ENCODE peak calls at places on chromosomes 6 and 20, in seven cellular contexts. One of them, this sample, is unnamed.

GRCh38 chr6:8391934-8392333 is 43.4 kb downstream of the SLC35B3 start:
- DNase-seq in IMR-90: no peak
- DNase-seq in Panc1: no peak
- DNase-seq in SJSA1: no peak
- DNase-seq in tibial nerve: no peak
- DNase-seq in heart right ventricle: no peak
- DNase-seq in upper lobe of left lung: no peak
- DNase-seq in this sample: no peak

GRCh38 chr6:51959744-51960383 is 127.5 kb downstream of the PKHD1 start:
- DNase-seq in heart right ventricle: peak; percentile 31
- DNase-seq in upper lobe of left lung: peak; percentile 60
- DNase-seq in IMR-90: peak; percentile 59
- DNase-seq in Panc1: peak; percentile 58
- DNase-seq in tibial nerve: peak; percentile 87
- DNase-seq in SJSA1: peak; percentile 25
- DNase-seq in this sample: no peak

GRCh38 chr6:42984924-42985475 is 630 bp downstream of the PPP2R5D start:
- DNase-seq in upper lobe of left lung: no peak
- DNase-seq in IMR-90: no peak
- DNase-seq in tibial nerve: no peak
- DNase-seq in heart right ventricle: no peak
- DNase-seq in Panc1: no peak
- DNase-seq in SJSA1: peak; percentile 26
- DNase-seq in this sample: no peak

GRCh38 chr20:6178537-6178936 is 55.7 kb upstream of the FERMT1 start:
- DNase-seq in tibial nerve: peak; percentile 24
- DNase-seq in SJSA1: no peak
- DNase-seq in upper lobe of left lung: no peak
- DNase-seq in Panc1: peak; percentile 17
- DNase-seq in heart right ventricle: peak; percentile 8
- DNase-seq in IMR-90: peak; percentile 51
- DNase-seq in this sample: no peak

GRCh38 chr20:21981607-21982344 is 276.3 kb downstream of the PAX1 start:
- DNase-seq in upper lobe of left lung: no peak
- DNase-seq in tibial nerve: peak; percentile 31
- DNase-seq in SJSA1: no peak
- DNase-seq in IMR-90: no peak
- DNase-seq in heart right ventricle: peak; percentile 12
- DNase-seq in Panc1: no peak
- DNase-seq in this sample: no peak

GRCh38 chr6:90294989-90295853 is 1.4 kb downstream of the BACH2 start:
- DNase-seq in Panc1: no peak
- DNase-seq in IMR-90: peak; percentile 43
- DNase-seq in upper lobe of left lung: peak; percentile 27
- DNase-seq in tibial nerve: no peak
- DNase-seq in SJSA1: peak; percentile 78
- DNase-seq in heart right ventricle: peak; percentile 42
- DNase-seq in this sample: peak; percentile 46

GRCh38 chr6:127477648-127478047 is 18.5 kb upstream of the KIAA0408 start:
- DNase-seq in tibial nerve: no peak
- DNase-seq in heart right ventricle: no peak
- DNase-seq in upper lobe of left lung: no peak
- DNase-seq in SJSA1: no peak
- DNase-seq in Panc1: no peak
- DNase-seq in IMR-90: no peak
- DNase-seq in this sample: no peak

GRCh38 chr20:688809-689208 is 13.2 kb upstream of the SCRT2 start:
- DNase-seq in tibial nerve: no peak
- DNase-seq in SJSA1: no peak
- DNase-seq in IMR-90: peak; percentile 2
- DNase-seq in heart right ventricle: no peak
- DNase-seq in Panc1: no peak
- DNase-seq in upper lobe of left lung: no peak
- DNase-seq in this sample: no peak

GRCh38 chr6:32190054-32190945 is at the start of gene PBX2:
- DNase-seq in Panc1: no peak
- DNase-seq in IMR-90: peak; percentile 89
- DNase-seq in upper lobe of left lung: peak; percentile 95
- DNase-seq in SJSA1: peak; percentile 81
- DNase-seq in heart right ventricle: peak; percentile 98
- DNase-seq in tibial nerve: peak; percentile 97
- DNase-seq in this sample: peak; percentile 65

GRCh38 chr6:154448448-154449096 is 61.9 kb downstream of the CNKSR3 start:
- DNase-seq in Panc1: no peak
- DNase-seq in IMR-90: peak; percentile 93
- DNase-seq in heart right ventricle: peak; percentile 60
- DNase-seq in tibial nerve: no peak
- DNase-seq in upper lobe of left lung: no peak
- DNase-seq in SJSA1: peak; percentile 93
- DNase-seq in this sample: no peak

GRCh38 chr20:48716086-48716485 is 111.7 kb downstream of the PREX1 start:
- DNase-seq in heart right ventricle: no peak
- DNase-seq in tibial nerve: no peak
- DNase-seq in IMR-90: no peak
- DNase-seq in upper lobe of left lung: peak; percentile 38
- DNase-seq in Panc1: no peak
- DNase-seq in SJSA1: no peak
- DNase-seq in this sample: peak; percentile 18

GRCh38 chr6:37783831-37784584 is 35.5 kb upstream of the ZFAND3 start:
- DNase-seq in IMR-90: no peak
- DNase-seq in Panc1: no peak
- DNase-seq in heart right ventricle: no peak
- DNase-seq in SJSA1: no peak
- DNase-seq in tibial nerve: peak; percentile 36
- DNase-seq in upper lobe of left lung: peak; percentile 34
- DNase-seq in this sample: no peak

GRCh38 chr20:19817017-19817416 is 59.0 kb downstream of the RIN2 start:
- DNase-seq in tibial nerve: no peak
- DNase-seq in Panc1: no peak
- DNase-seq in IMR-90: peak; percentile 98
- DNase-seq in heart right ventricle: peak; percentile 81
- DNase-seq in SJSA1: peak; percentile 82
- DNase-seq in upper lobe of left lung: no peak
- DNase-seq in this sample: no peak

GRCh38 chr20:38214256-38214870 is 46.2 kb downstream of the KIAA1755 start:
- DNase-seq in SJSA1: no peak
- DNase-seq in IMR-90: no peak
- DNase-seq in heart right ventricle: no peak
- DNase-seq in Panc1: no peak
- DNase-seq in upper lobe of left lung: no peak
- DNase-seq in tibial nerve: no peak
- DNase-seq in this sample: no peak

GRCh38 chr6:155273438-155273837 is 9.6 kb downstream of the CLDN20 start:
- DNase-seq in IMR-90: peak; percentile 93
- DNase-seq in heart right ventricle: no peak
- DNase-seq in SJSA1: peak; percentile 88
- DNase-seq in tibial nerve: no peak
- DNase-seq in Panc1: no peak
- DNase-seq in upper lobe of left lung: no peak
- DNase-seq in this sample: no peak

GRCh38 chr6:158046201-158047119 is 64.8 kb downstream of the SYNJ2 start:
- DNase-seq in Panc1: no peak
- DNase-seq in SJSA1: no peak
- DNase-seq in upper lobe of left lung: no peak
- DNase-seq in heart right ventricle: no peak
- DNase-seq in tibial nerve: no peak
- DNase-seq in IMR-90: no peak
- DNase-seq in this sample: no peak

DNA sequence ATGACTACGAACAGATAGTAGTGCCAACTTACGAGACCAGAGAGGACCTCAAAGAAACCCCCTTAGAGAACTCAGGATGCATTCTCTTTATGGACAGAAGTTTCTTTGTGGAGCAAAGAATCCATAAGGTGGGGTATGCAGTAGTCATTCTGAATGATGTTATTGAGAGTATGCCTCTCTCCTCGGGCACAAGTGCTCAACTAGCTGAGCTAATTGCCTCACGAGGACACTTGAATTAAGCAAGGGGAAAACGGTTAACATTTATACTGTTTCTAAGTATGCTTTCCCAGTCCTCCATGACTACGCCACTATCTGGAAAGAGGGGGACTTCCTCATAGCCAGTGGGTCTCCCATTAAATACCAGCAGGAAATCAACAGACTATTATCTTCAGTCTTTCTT is 25.6 kb downstream of the MC3R start:
- DNase-seq in IMR-90: no peak
- DNase-seq in upper lobe of left lung: no peak
- DNase-seq in heart right ventricle: no peak
- DNase-seq in tibial nerve: no peak
- DNase-seq in SJSA1: no peak
- DNase-seq in Panc1: no peak
- DNase-seq in this sample: no peak
- H3K9me3 ChIP-seq in IMR-90: peaks cover 10% of the 10 kb centered on the region
- H3K9me3 ChIP-seq in upper lobe of left lung: no peaks in the 10 kb centered on the region
- H3K9me3 ChIP-seq in heart right ventricle: no peaks in the 10 kb centered on the region
- H3K9me3 ChIP-seq in tibial nerve: no peaks in the 10 kb centered on the region
- H3K9me3 ChIP-seq in SJSA1: no peaks in the 10 kb centered on the region
- H3K9me3 ChIP-seq in Panc1: no peaks in the 10 kb centered on the region
- H3K9me3 ChIP-seq in this sample: no peaks in the 10 kb centered on the region

DNA sequence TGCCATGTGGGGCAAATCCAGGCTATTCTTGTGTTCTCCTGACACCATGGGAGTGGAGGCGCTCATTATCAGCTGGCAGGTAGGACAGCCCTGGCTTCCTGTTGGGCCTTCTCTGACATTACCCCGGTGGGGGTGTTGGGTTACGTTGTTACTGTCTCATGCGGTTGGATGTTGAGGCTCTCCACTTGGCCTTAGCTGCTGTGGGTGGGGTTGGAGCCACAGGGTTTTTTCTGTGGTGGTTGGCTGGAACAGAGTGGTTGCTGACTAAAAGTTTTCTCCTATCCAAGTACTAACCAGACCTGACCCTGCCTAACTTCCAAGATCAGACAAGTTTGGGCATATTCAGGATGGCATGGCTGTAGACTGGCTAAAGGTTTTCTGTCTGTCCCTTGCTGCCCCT is 20.2 kb downstream of the RIPK1 start:
- DNase-seq in upper lobe of left lung: no peak
- DNase-seq in tibial nerve: peak; percentile 34
- DNase-seq in heart right ventricle: no peak
- DNase-seq in SJSA1: no peak
- DNase-seq in IMR-90: peak; percentile 11
- DNase-seq in Panc1: no peak
- DNase-seq in this sample: no peak
- H3K9me3 ChIP-seq in upper lobe of left lung: no peaks in the 10 kb centered on the region
- H3K9me3 ChIP-seq in tibial nerve: no peaks in the 10 kb centered on the region
- H3K9me3 ChIP-seq in heart right ventricle: no peaks in the 10 kb centered on the region
- H3K9me3 ChIP-seq in SJSA1: no peaks in the 10 kb centered on the region
- H3K9me3 ChIP-seq in IMR-90: no peaks in the 10 kb centered on the region
- H3K9me3 ChIP-seq in Panc1: peaks cover 44% of the 10 kb centered on the region
- H3K9me3 ChIP-seq in this sample: no peaks in the 10 kb centered on the region

GRCh38 chr20:56204206-56204605 is 44.3 kb upstream of the MC3R start:
- DNase-seq in tibial nerve: no peak
- DNase-seq in SJSA1: no peak
- DNase-seq in IMR-90: no peak
- DNase-seq in Panc1: no peak
- DNase-seq in heart right ventricle: no peak
- DNase-seq in upper lobe of left lung: no peak
- DNase-seq in this sample: no peak

GRCh38 chr20:56200456-56200855 is 48.1 kb upstream of the MC3R start:
- DNase-seq in heart right ventricle: no peak
- DNase-seq in tibial nerve: no peak
- DNase-seq in SJSA1: no peak
- DNase-seq in upper lobe of left lung: no peak
- DNase-seq in IMR-90: no peak
- DNase-seq in Panc1: no peak
- DNase-seq in this sample: no peak

GRCh38 chr20:56207656-56208055 is 40.9 kb upstream of the MC3R start:
- DNase-seq in Panc1: no peak
- DNase-seq in upper lobe of left lung: no peak
- DNase-seq in tibial nerve: no peak
- DNase-seq in heart right ventricle: no peak
- DNase-seq in IMR-90: no peak
- DNase-seq in SJSA1: no peak
- DNase-seq in this sample: no peak

GRCh38 chr20:56205350-56205749 is 43.2 kb upstream of the MC3R start:
- DNase-seq in heart right ventricle: no peak
- DNase-seq in IMR-90: no peak
- DNase-seq in tibial nerve: no peak
- DNase-seq in SJSA1: no peak
- DNase-seq in Panc1: no peak
- DNase-seq in upper lobe of left lung: no peak
- DNase-seq in this sample: no peak

DNA sequence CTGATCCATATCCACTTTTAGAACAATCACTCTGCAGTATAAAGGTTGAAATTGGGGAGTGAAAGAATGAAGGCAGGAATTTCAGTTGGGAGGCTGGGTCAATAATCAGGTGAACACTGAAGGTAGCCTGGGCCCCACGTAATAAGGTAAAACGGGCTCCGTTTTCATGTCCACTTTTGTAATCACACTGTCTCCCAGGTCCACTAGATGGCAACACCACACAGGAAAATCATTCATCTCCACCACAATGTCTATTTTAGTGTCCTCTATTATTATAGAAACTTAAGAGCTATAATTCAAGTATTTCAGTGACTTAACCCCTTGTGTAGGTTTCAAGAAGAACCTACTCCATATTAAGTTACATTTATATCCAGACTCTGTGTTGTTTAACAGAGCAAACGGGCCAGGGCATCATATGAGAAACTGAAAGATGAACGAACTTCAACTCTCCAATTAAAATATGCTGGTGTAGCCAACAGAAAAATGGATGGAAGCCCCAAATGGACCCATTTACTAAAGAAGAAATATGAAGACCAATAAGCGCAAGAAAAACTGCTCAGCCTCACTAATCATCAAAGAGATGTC is 45.9 kb upstream of the MC3R start:
- DNase-seq in tibial nerve: no peak
- DNase-seq in Panc1: no peak
- DNase-seq in upper lobe of left lung: no peak
- DNase-seq in SJSA1: no peak
- DNase-seq in IMR-90: no peak
- DNase-seq in heart right ventricle: no peak
- DNase-seq in this sample: no peak
- H3K9me3 ChIP-seq in tibial nerve: no peaks in the 10 kb centered on the region
- H3K9me3 ChIP-seq in Panc1: peaks cover 5% of the 10 kb centered on the region
- H3K9me3 ChIP-seq in upper lobe of left lung: peaks cover 11% of the 10 kb centered on the region
- H3K9me3 ChIP-seq in SJSA1: peaks cover 13% of the 10 kb centered on the region
- H3K9me3 ChIP-seq in IMR-90: peaks cover 11% of the 10 kb centered on the region
- H3K9me3 ChIP-seq in heart right ventricle: peaks cover 16% of the 10 kb centered on the region
- H3K9me3 ChIP-seq in this sample: no peaks in the 10 kb centered on the region

GRCh38 chr6:22940571-22941290 is 371.4 kb downstream of the HDGFL1 start:
- DNase-seq in tibial nerve: no peak
- DNase-seq in Panc1: no peak
- DNase-seq in upper lobe of left lung: no peak
- DNase-seq in SJSA1: no peak
- DNase-seq in heart right ventricle: no peak
- DNase-seq in IMR-90: no peak
- DNase-seq in this sample: no peak
- H3K9me3 ChIP-seq in tibial nerve: no peaks in the 10 kb centered on the region
- H3K9me3 ChIP-seq in Panc1: no peaks in the 10 kb centered on the region
- H3K9me3 ChIP-seq in upper lobe of left lung: no peaks in the 10 kb centered on the region
- H3K9me3 ChIP-seq in SJSA1: no peaks in the 10 kb centered on the region
- H3K9me3 ChIP-seq in heart right ventricle: no peaks in the 10 kb centered on the region
- H3K9me3 ChIP-seq in IMR-90: no peaks in the 10 kb centered on the region
- H3K9me3 ChIP-seq in this sample: no peaks in the 10 kb centered on the region

DNA sequence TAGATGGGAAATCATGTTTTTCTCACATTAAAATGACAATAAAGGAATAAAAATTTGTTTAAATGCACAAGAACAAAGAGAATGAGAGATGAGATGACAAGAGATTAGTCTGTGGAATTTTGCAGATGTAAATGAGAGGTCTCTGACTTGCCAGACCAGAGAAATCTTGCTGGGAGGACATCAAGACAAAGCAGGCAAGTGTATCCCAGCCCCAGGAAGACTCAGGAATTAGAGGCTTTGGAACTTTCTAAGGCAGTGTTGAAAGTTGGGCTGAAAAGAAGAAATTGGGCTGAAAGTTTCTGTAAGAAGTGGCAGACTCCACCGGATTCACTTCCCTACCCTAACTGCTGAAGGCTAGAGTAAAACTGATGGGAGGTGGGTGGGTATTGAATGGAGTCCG is 54.6 kb downstream of the AFDN start:
- DNase-seq in tibial nerve: no peak
- DNase-seq in heart right ventricle: no peak
- DNase-seq in Panc1: no peak
- DNase-seq in SJSA1: no peak
- DNase-seq in upper lobe of left lung: no peak
- DNase-seq in IMR-90: no peak
- DNase-seq in this sample: no peak
- H3K9me3 ChIP-seq in tibial nerve: no peaks in the 10 kb centered on the region
- H3K9me3 ChIP-seq in heart right ventricle: no peaks in the 10 kb centered on the region
- H3K9me3 ChIP-seq in Panc1: no peaks in the 10 kb centered on the region
- H3K9me3 ChIP-seq in SJSA1: no peaks in the 10 kb centered on the region
- H3K9me3 ChIP-seq in upper lobe of left lung: no peaks in the 10 kb centered on the region
- H3K9me3 ChIP-seq in IMR-90: no peaks in the 10 kb centered on the region
- H3K9me3 ChIP-seq in this sample: no peaks in the 10 kb centered on the region